ENCODE peak calls at places on chromosomes 13 and 19, in nine cellular contexts. One of them, this sample, is unnamed.

GRCh38 chr19:53942001-53942786 is 20.5 kb upstream of the CACNG8 start:
- DNase-seq in Calu3: no peak
- DNase-seq in 8988T: no peak
- DNase-seq in dermis blood vessel endothelial cell: peak; percentile 38
- DNase-seq in NCI-H345: no peak
- DNase-seq in kidney epithelial cell: no peak
- DNase-seq in HFF-Myc: no peak
- DNase-seq in fibroblast of pulmonary artery: peak; percentile 40
- DNase-seq in lower lobe of right lung: no peak
- DNase-seq in this sample: no peak

GRCh38 chr13:95588134-95588533 is 35.6 kb downstream of the CLDN10 start:
- DNase-seq in Calu3: no peak
- DNase-seq in 8988T: no peak
- DNase-seq in dermis blood vessel endothelial cell: no peak
- DNase-seq in NCI-H345: no peak
- DNase-seq in kidney epithelial cell: no peak
- DNase-seq in HFF-Myc: no peak
- DNase-seq in fibroblast of pulmonary artery: no peak
- DNase-seq in lower lobe of right lung: no peak
- DNase-seq in this sample: no peak

GRCh38 chr13:112905990-112906641 is 62.9 kb upstream of the MCF2L start:
- DNase-seq in Calu3: no peak
- DNase-seq in 8988T: no peak
- DNase-seq in dermis blood vessel endothelial cell: no peak
- DNase-seq in NCI-H345: peak; percentile 91
- DNase-seq in kidney epithelial cell: no peak
- DNase-seq in HFF-Myc: no peak
- DNase-seq in fibroblast of pulmonary artery: no peak
- DNase-seq in lower lobe of right lung: peak; percentile 37
- DNase-seq in this sample: peak; percentile 92

GRCh38 chr13:48646791-48647190 is 6.9 kb upstream of the CYSLTR2 start:
- DNase-seq in Calu3: no peak
- DNase-seq in 8988T: no peak
- DNase-seq in dermis blood vessel endothelial cell: no peak
- DNase-seq in NCI-H345: no peak
- DNase-seq in kidney epithelial cell: no peak
- DNase-seq in HFF-Myc: no peak
- DNase-seq in fibroblast of pulmonary artery: no peak
- DNase-seq in lower lobe of right lung: no peak
- DNase-seq in this sample: no peak

GRCh38 chr19:1432507-1432887 is 5.7 kb upstream of the RPS15 start:
- DNase-seq in Calu3: no peak
- DNase-seq in 8988T: no peak
- DNase-seq in dermis blood vessel endothelial cell: no peak
- DNase-seq in NCI-H345: no peak
- DNase-seq in kidney epithelial cell: no peak
- DNase-seq in HFF-Myc: no peak
- DNase-seq in fibroblast of pulmonary artery: no peak
- DNase-seq in lower lobe of right lung: no peak
- DNase-seq in this sample: no peak

GRCh38 chr13:51995677-51996551 is 15.3 kb downstream of the ATP7B start:
- DNase-seq in Calu3: no peak
- DNase-seq in 8988T: no peak
- DNase-seq in dermis blood vessel endothelial cell: peak; percentile 10
- DNase-seq in NCI-H345: no peak
- DNase-seq in kidney epithelial cell: no peak
- DNase-seq in HFF-Myc: no peak
- DNase-seq in fibroblast of pulmonary artery: peak; percentile 67
- DNase-seq in lower lobe of right lung: no peak
- DNase-seq in this sample: no peak

GRCh38 chr19:49294401-49294800 is 30.6 kb downstream of the SLC6A16 start:
- DNase-seq in Calu3: no peak
- DNase-seq in 8988T: no peak
- DNase-seq in dermis blood vessel endothelial cell: no peak
- DNase-seq in NCI-H345: no peak
- DNase-seq in kidney epithelial cell: no peak
- DNase-seq in HFF-Myc: no peak
- DNase-seq in fibroblast of pulmonary artery: no peak
- DNase-seq in lower lobe of right lung: no peak
- DNase-seq in this sample: no peak

GRCh38 chr13:24505256-24505655 is 7.3 kb downstream of the PARP4 start:
- DNase-seq in Calu3: no peak
- DNase-seq in 8988T: no peak
- DNase-seq in dermis blood vessel endothelial cell: peak; percentile 56
- DNase-seq in NCI-H345: no peak
- DNase-seq in kidney epithelial cell: no peak
- DNase-seq in HFF-Myc: no peak
- DNase-seq in fibroblast of pulmonary artery: peak; percentile 52
- DNase-seq in lower lobe of right lung: no peak
- DNase-seq in this sample: no peak

GRCh38 chr19:10192922-10193321 is 1.8 kb downstream of the DNMT1 start:
- DNase-seq in Calu3: no peak
- DNase-seq in 8988T: no peak
- DNase-seq in dermis blood vessel endothelial cell: no peak
- DNase-seq in NCI-H345: no peak
- DNase-seq in kidney epithelial cell: no peak
- DNase-seq in HFF-Myc: no peak
- DNase-seq in fibroblast of pulmonary artery: no peak
- DNase-seq in lower lobe of right lung: no peak
- DNase-seq in this sample: no peak

GRCh38 chr13:25213716-25214115 is 41.6 kb upstream of the AMER2 start:
- DNase-seq in Calu3: no peak
- DNase-seq in 8988T: no peak
- DNase-seq in dermis blood vessel endothelial cell: no peak
- DNase-seq in NCI-H345: no peak
- DNase-seq in kidney epithelial cell: no peak
- DNase-seq in HFF-Myc: peak; percentile 4
- DNase-seq in fibroblast of pulmonary artery: no peak
- DNase-seq in lower lobe of right lung: no peak
- DNase-seq in this sample: no peak

This sample was measured in SHP77.